ENCODE peak calls at places on chromosome 4, in nine cellular contexts. One of them, this sample, is unnamed.

GRCh38 chr4:36218121-36218520 is 26.2 kb downstream of the ARAP2 start:
- DNase-seq in activated CD4-positive, alpha-beta T cell treated with anti-CD3 and anti-CD28 coated beads, Interleukin-2, amount 10 ng/mL, durations not matched to agents 7 days and 5 days: no peak
- DNase-seq in posterior vena cava: no peak
- DNase-seq in stimulated activated CD4-positive, alpha-beta T cell treated with anti-CD3 and anti-CD28 coated beads, Interleukin-15, amount 100 ng/mL, for 24 hours: no peak
- DNase-seq in NAMALWA: no peak
- DNase-seq in tibial artery: no peak
- DNase-seq in ACHN: no peak
- DNase-seq in AG08396: no peak
- DNase-seq in activated T-cell treated with anti-CD3 and anti-CD28 coated beads for 1 hour: no peak
- DNase-seq in this sample: no peak

GRCh38 chr4:55032788-55033187 is 92.6 kb downstream of the KDR start:
- DNase-seq in stimulated activated CD4-positive, alpha-beta T cell treated with anti-CD3 and anti-CD28 coated beads, Interleukin-15, amount 100 ng/mL, for 24 hours: no peak
- DNase-seq in AG08396: no peak
- DNase-seq in posterior vena cava: no peak
- DNase-seq in NAMALWA: no peak
- DNase-seq in activated CD4-positive, alpha-beta T cell treated with anti-CD3 and anti-CD28 coated beads, Interleukin-2, amount 10 ng/mL, durations not matched to agents 7 days and 5 days: no peak
- DNase-seq in ACHN: no peak
- DNase-seq in tibial artery: no peak
- DNase-seq in activated T-cell treated with anti-CD3 and anti-CD28 coated beads for 1 hour: no peak
- DNase-seq in this sample: no peak

GRCh38 chr4:40194602-40195161 is 2.1 kb upstream of the RHOH start:
- DNase-seq in ACHN: no peak
- DNase-seq in stimulated activated CD4-positive, alpha-beta T cell treated with anti-CD3 and anti-CD28 coated beads, Interleukin-15, amount 100 ng/mL, for 24 hours: peak; percentile 55
- DNase-seq in posterior vena cava: no peak
- DNase-seq in AG08396: peak; percentile 13
- DNase-seq in activated CD4-positive, alpha-beta T cell treated with anti-CD3 and anti-CD28 coated beads, Interleukin-2, amount 10 ng/mL, durations not matched to agents 7 days and 5 days: peak; percentile 77
- DNase-seq in activated T-cell treated with anti-CD3 and anti-CD28 coated beads for 1 hour: no peak
- DNase-seq in tibial artery: no peak
- DNase-seq in NAMALWA: peak; percentile 86
- DNase-seq in this sample: no peak

GRCh38 chr4:10115657-10116624 is 658 bp downstream of the WDR1 start:
- DNase-seq in stimulated activated CD4-positive, alpha-beta T cell treated with anti-CD3 and anti-CD28 coated beads, Interleukin-15, amount 100 ng/mL, for 24 hours: peak; percentile 87
- DNase-seq in AG08396: peak; percentile 51
- DNase-seq in activated CD4-positive, alpha-beta T cell treated with anti-CD3 and anti-CD28 coated beads, Interleukin-2, amount 10 ng/mL, durations not matched to agents 7 days and 5 days: peak; percentile 78
- DNase-seq in posterior vena cava: peak; percentile 89
- DNase-seq in ACHN: peak; percentile 65
- DNase-seq in activated T-cell treated with anti-CD3 and anti-CD28 coated beads for 1 hour: peak; percentile 63
- DNase-seq in tibial artery: no peak
- DNase-seq in NAMALWA: peak; percentile 59
- DNase-seq in this sample: peak; percentile 44

GRCh38 chr4:186708554-186708953 is 15.1 kb downstream of the FAT1 start:
- DNase-seq in ACHN: no peak
- DNase-seq in stimulated activated CD4-positive, alpha-beta T cell treated with anti-CD3 and anti-CD28 coated beads, Interleukin-15, amount 100 ng/mL, for 24 hours: no peak
- DNase-seq in NAMALWA: no peak
- DNase-seq in activated CD4-positive, alpha-beta T cell treated with anti-CD3 and anti-CD28 coated beads, Interleukin-2, amount 10 ng/mL, durations not matched to agents 7 days and 5 days: no peak
- DNase-seq in AG08396: no peak
- DNase-seq in posterior vena cava: no peak
- DNase-seq in tibial artery: no peak
- DNase-seq in activated T-cell treated with anti-CD3 and anti-CD28 coated beads for 1 hour: no peak
- DNase-seq in this sample: no peak

GRCh38 chr4:110475881-110476818 is at the start of gene ENPEP:
- DNase-seq in activated T-cell treated with anti-CD3 and anti-CD28 coated beads for 1 hour: no peak
- DNase-seq in posterior vena cava: no peak
- DNase-seq in stimulated activated CD4-positive, alpha-beta T cell treated with anti-CD3 and anti-CD28 coated beads, Interleukin-15, amount 100 ng/mL, for 24 hours: no peak
- DNase-seq in activated CD4-positive, alpha-beta T cell treated with anti-CD3 and anti-CD28 coated beads, Interleukin-2, amount 10 ng/mL, durations not matched to agents 7 days and 5 days: no peak
- DNase-seq in tibial artery: no peak
- DNase-seq in ACHN: peak; percentile 67
- DNase-seq in NAMALWA: no peak
- DNase-seq in AG08396: no peak
- DNase-seq in this sample: no peak

GRCh38 chr4:73608677-73609594 is 11.3 kb downstream of the RASSF6 start:
- DNase-seq in ACHN: peak; percentile 36
- DNase-seq in tibial artery: no peak
- DNase-seq in stimulated activated CD4-positive, alpha-beta T cell treated with anti-CD3 and anti-CD28 coated beads, Interleukin-15, amount 100 ng/mL, for 24 hours: no peak
- DNase-seq in AG08396: no peak
- DNase-seq in posterior vena cava: no peak
- DNase-seq in NAMALWA: peak; percentile 26
- DNase-seq in activated CD4-positive, alpha-beta T cell treated with anti-CD3 and anti-CD28 coated beads, Interleukin-2, amount 10 ng/mL, durations not matched to agents 7 days and 5 days: no peak
- DNase-seq in activated T-cell treated with anti-CD3 and anti-CD28 coated beads for 1 hour: no peak
- DNase-seq in this sample: no peak

GRCh38 chr4:41155194-41155830 is 59.0 kb downstream of the APBB2 start:
- DNase-seq in AG08396: peak; percentile 55
- DNase-seq in stimulated activated CD4-positive, alpha-beta T cell treated with anti-CD3 and anti-CD28 coated beads, Interleukin-15, amount 100 ng/mL, for 24 hours: no peak
- DNase-seq in activated T-cell treated with anti-CD3 and anti-CD28 coated beads for 1 hour: no peak
- DNase-seq in ACHN: peak; percentile 65
- DNase-seq in NAMALWA: no peak
- DNase-seq in tibial artery: no peak
- DNase-seq in posterior vena cava: no peak
- DNase-seq in activated CD4-positive, alpha-beta T cell treated with anti-CD3 and anti-CD28 coated beads, Interleukin-2, amount 10 ng/mL, durations not matched to agents 7 days and 5 days: no peak
- DNase-seq in this sample: no peak

GRCh38 chr4:185915271-185915670 is 103.3 kb upstream of the SORBS2 start:
- DNase-seq in activated T-cell treated with anti-CD3 and anti-CD28 coated beads for 1 hour: no peak
- DNase-seq in NAMALWA: no peak
- DNase-seq in AG08396: no peak
- DNase-seq in tibial artery: no peak
- DNase-seq in stimulated activated CD4-positive, alpha-beta T cell treated with anti-CD3 and anti-CD28 coated beads, Interleukin-15, amount 100 ng/mL, for 24 hours: no peak
- DNase-seq in activated CD4-positive, alpha-beta T cell treated with anti-CD3 and anti-CD28 coated beads, Interleukin-2, amount 10 ng/mL, durations not matched to agents 7 days and 5 days: no peak
- DNase-seq in ACHN: no peak
- DNase-seq in posterior vena cava: no peak
- DNase-seq in this sample: no peak